ENCODE peak calls at places on chromosome 1, in ten cellular contexts. J, H, W, Y, E, M, G, B, C and A are unnamed samples.

GRCh38 chr1:198612471-198613265 is 26.2 kb upstream of the PTPRC start:
- DNase-seq in J (no peak), H (no peak), W (no peak), Y (no peak), E (no peak), M (no peak), G (no peak), B (no peak), C (no peak), A (no peak)

GRCh38 chr1:5992814-5993552 is 758 bp upstream of the NPHP4 start:
- DNase-seq in J (no peak), H (no peak), W (no peak), Y (no peak), E (no peak), M (peak), G (no peak), B (no peak), C (no peak), A (peak)

GRCh38 chr1:165207774-165208359 is 148.6 kb downstream of the LMX1A start:
- DNase-seq in J (no peak), H (no peak), W (no peak), Y (no peak), E (no peak), M (no peak), G (no peak), B (no peak), C (no peak), A (no peak)

GRCh38 chr1:22428672-22429071 is 23.0 kb upstream of the ZBTB40 start:
- DNase-seq in J (no peak), H (peak), W (no peak), Y (peak), E (no peak), M (no peak), G (peak), B (peak), C (peak), A (no peak)

GRCh38 chr1:246782120-246782900 is 58.1 kb downstream of the SCCPDH start:
- DNase-seq in J (no peak), H (peak), W (peak), Y (peak), E (no peak), M (peak), G (peak), B (peak), C (peak), A (no peak)

GRCh38 chr1:30763654-30764248 is 6.2 kb upstream of the LAPTM5 start:
- DNase-seq in J (peak), H (no peak), W (no peak), Y (peak), E (no peak), M (no peak), G (no peak), B (no peak), C (no peak), A (peak)

GRCh38 chr1:101174722-101175121 is 62.1 kb upstream of the S1PR1 start:
- DNase-seq in J (no peak), H (peak), W (no peak), Y (no peak), E (no peak), M (no peak), G (peak), B (peak), C (no peak), A (no peak)

GRCh38 chr1:211750599-211750998 is 75.2 kb upstream of the NEK2 start:
- DNase-seq in J (no peak), H (no peak), W (no peak), Y (no peak), E (no peak), M (no peak), G (no peak), B (peak), C (no peak), A (no peak)

GRCh38 chr1:203055983-203056382 is 29.7 kb downstream of the PPFIA4 start:
- DNase-seq in J (no peak), H (no peak), W (no peak), Y (no peak), E (no peak), M (no peak), G (no peak), B (no peak), C (no peak), A (no peak)